ENCODE peak calls at places on chromosomes 6 and 20, in six cellular contexts. X, S, L, O, V and B are unnamed samples.

GRCh38 chr20:51327251-51327841 is 215.2 kb downstream of the NFATC2 start:
- DNase-seq in X (no peak), S (no peak), O (no peak), L (no peak), V (peak; percentile 92), B (peak; percentile 64)

GRCh38 chr6:107357842-107358241 is 101.5 kb downstream of the PDSS2 start:
- DNase-seq in X (no peak), L (no peak), O (no peak), V (no peak), S (no peak), B (no peak)

GRCh38 chr20:51634877-51635276 is 92.4 kb upstream of the NFATC2 start:
- DNase-seq in L (no peak), O (no peak), V (no peak), S (no peak), X (no peak), B (no peak)

GRCh38 chr20:59204201-59204894 is 40.7 kb downstream of the ZNF831 start:
- DNase-seq in S (no peak), L (no peak), O (no peak), X (no peak), V (no peak), B (no peak)

GRCh38 chr6:116371384-116372209 is 850 bp downstream of the DSE start:
- DNase-seq in X (no peak), V (peak; percentile 96), O (no peak), S (peak; percentile 73), L (peak; percentile 65), B (peak; percentile 62)

GRCh38 chr6:1930356-1930755 is 315.0 kb downstream of the GMDS start:
- DNase-seq in O (no peak), X (no peak), V (peak; percentile 18), L (no peak), S (no peak), B (no peak)

GRCh38 chr6:122200441-122200840 is 199.0 kb upstream of the HSF2 start:
- DNase-seq in L (no peak), V (peak; percentile 16), X (no peak), O (no peak), S (no peak), B (no peak)

GRCh38 chr6:105452924-105453756 is 50.3 kb upstream of the PREP start:
- DNase-seq in S (no peak), X (no peak), L (no peak), O (peak; percentile 20), V (no peak), B (no peak)

GRCh38 chr6:73797861-73798260 is 101.9 kb downstream of the CD109 start:
- DNase-seq in O (no peak), S (no peak), X (no peak), V (peak; percentile 36), L (no peak), B (no peak)

GRCh38 chr6:89934685-89935366 is 40.6 kb downstream of the GJA10 start:
- DNase-seq in V (no peak), L (no peak), O (no peak), S (no peak), X (no peak), B (no peak)

GRCh38 chr6:43428112-43428570 is 800 bp downstream of the ABCC10 start:
- DNase-seq in S (no peak), V (no peak), X (no peak), L (peak; percentile 81), O (no peak), B (no peak)

GRCh38 chr20:49452011-49452482 is 30.4 kb downstream of the KCNB1 start:
- DNase-seq in S (no peak), L (no peak), V (no peak), X (no peak), O (no peak), B (peak; percentile 28)

GRCh38 chr6:165746331-165746730 is 83.3 kb upstream of the PDE10A start:
- DNase-seq in X (no peak), O (no peak), S (no peak), V (no peak), L (no peak), B (no peak)

GRCh38 chr6:91098006-91098405 is 511.1 kb upstream of the MAP3K7 start:
- DNase-seq in S (no peak), L (no peak), O (no peak), X (peak; percentile 78), V (no peak), B (no peak)